ENCODE peak calls at places on chromosomes 4 and X, in six cellular contexts. I is CD4-positive, alpha-beta T cell; V is IMR-90; J is fibroblast of pulmonary artery; O is PC-3; Q is HFF-Myc. Y is an unnamed sample.

GRCh38 chr4:82739292-82740190 is 59.1 kb downstream of the SCD5 start:
- DNase-seq in I (peak), J (peak), V (peak), O (peak), Q (no peak), Y (no peak)

GRCh38 chrX:124347242-124347641 is 879 bp downstream of the SH2D1A start:
- DNase-seq in I (no peak), V (no peak), O (no peak), Q (no peak), J (no peak), Y (no peak)

GRCh38 chr4:100299019-100299418 is 108.8 kb upstream of the DDIT4L start:
- DNase-seq in Q (peak), O (peak), V (peak), I (no peak), J (peak), Y (peak)

GRCh38 chr4:70747874-70748273 is 26.1 kb downstream of the RUFY3 start:
- DNase-seq in Q (no peak), O (no peak), J (peak), I (no peak), V (peak), Y (no peak)

GRCh38 chr4:92433272-92433758 is 129.5 kb downstream of the GRID2 start:
- DNase-seq in O (no peak), V (no peak), Q (no peak), J (no peak), I (no peak), Y (no peak)

GRCh38 chrX:14777484-14777883 is 95.4 kb downstream of the FANCB start:
- DNase-seq in J (peak), V (peak), O (peak), Q (no peak), I (no peak), Y (no peak)

GRCh38 chr4:97646997-97647396 is 496.3 kb downstream of the STPG2 start:
- DNase-seq in V (no peak), Q (no peak), I (no peak), J (peak), O (peak), Y (no peak)

GRCh38 chrX:69305333-69306062 is 140.2 kb upstream of the PJA1 start:
- DNase-seq in Q (no peak), I (no peak), J (no peak), V (no peak), O (no peak), Y (no peak)

GRCh38 chr4:72208421-72209075 is 176.7 kb downstream of the NPFFR2 start:
- DNase-seq in I (no peak), O (peak), Q (no peak), V (no peak), J (peak), Y (no peak)

GRCh38 chr4:37960679-37961078 is 481 bp downstream of the PTTG2 start:
- DNase-seq in I (no peak), V (no peak), J (no peak), Q (no peak), O (no peak), Y (no peak)

GRCh38 chr4:76283900-76284299 is 22.6 kb upstream of the STBD1 start:
- DNase-seq in J (no peak), I (no peak), V (no peak), Q (no peak), O (peak), Y (no peak)

GRCh38 chr4:95129708-95130343 is 372.1 kb downstream of the BMPR1B start:
- DNase-seq in J (peak), V (peak), O (peak), Q (peak), I (no peak), Y (peak)

GRCh38 chr4:126137782-126138170 is 823.0 kb downstream of the FAT4 start:
- DNase-seq in O (no peak), Q (no peak), V (no peak), I (no peak), J (no peak), Y (no peak)

GRCh38 chrX:18889346-18889745 is 94.6 kb downstream of the PHKA2 start:
- DNase-seq in I (no peak), Q (no peak), J (no peak), O (no peak), V (no peak), Y (no peak)

GRCh38 chrX:129618997-129619396 is 35.8 kb downstream of the APLN start:
- DNase-seq in I (no peak), V (no peak), O (no peak), Q (no peak), J (no peak), Y (no peak)

GRCh38 chrX:38600089-38600755 is 38.9 kb downstream of the TSPAN7 start:
- DNase-seq in J (no peak), V (no peak), I (no peak), Q (no peak), O (no peak), Y (no peak)

GRCh38 chrX:150731795-150732194 is 38.6 kb downstream of the MTMR1 start:
- DNase-seq in I (no peak), J (peak), O (peak), V (peak), Q (peak), Y (peak)
- TF ChIP-seq CTCF in I (no peak), J (no peak), O (no peak), V (no peak), Q (no peak), Y (no peak)

DNA sequence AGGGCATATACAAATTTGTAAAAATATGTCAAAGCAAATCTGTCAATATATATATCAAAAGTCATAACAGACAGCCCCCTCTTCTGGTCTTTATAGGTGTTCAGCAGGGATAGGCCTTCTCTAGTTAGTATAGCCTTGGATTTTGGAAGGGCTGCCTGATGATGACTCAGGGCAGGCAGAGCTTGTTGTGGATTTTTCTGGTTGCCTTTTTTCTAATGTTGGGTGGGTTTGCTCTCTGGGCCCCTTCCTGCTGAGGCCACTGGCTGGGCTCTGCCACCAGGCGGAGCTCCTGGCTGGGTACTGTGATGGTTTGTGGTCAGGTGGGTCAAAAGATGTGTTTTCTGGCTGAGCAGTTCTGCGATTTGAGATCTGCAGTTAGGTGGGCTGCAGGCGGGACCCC is 294.2 kb downstream of the GRIA2 start:
- DNase-seq in O (peak), Q (no peak), I (no peak), V (no peak), J (no peak), Y (no peak)
- TF ChIP-seq CTCF in O (no peak), Q (peak), I (no peak), V (no peak), J (no peak), Y (no peak)

DNA sequence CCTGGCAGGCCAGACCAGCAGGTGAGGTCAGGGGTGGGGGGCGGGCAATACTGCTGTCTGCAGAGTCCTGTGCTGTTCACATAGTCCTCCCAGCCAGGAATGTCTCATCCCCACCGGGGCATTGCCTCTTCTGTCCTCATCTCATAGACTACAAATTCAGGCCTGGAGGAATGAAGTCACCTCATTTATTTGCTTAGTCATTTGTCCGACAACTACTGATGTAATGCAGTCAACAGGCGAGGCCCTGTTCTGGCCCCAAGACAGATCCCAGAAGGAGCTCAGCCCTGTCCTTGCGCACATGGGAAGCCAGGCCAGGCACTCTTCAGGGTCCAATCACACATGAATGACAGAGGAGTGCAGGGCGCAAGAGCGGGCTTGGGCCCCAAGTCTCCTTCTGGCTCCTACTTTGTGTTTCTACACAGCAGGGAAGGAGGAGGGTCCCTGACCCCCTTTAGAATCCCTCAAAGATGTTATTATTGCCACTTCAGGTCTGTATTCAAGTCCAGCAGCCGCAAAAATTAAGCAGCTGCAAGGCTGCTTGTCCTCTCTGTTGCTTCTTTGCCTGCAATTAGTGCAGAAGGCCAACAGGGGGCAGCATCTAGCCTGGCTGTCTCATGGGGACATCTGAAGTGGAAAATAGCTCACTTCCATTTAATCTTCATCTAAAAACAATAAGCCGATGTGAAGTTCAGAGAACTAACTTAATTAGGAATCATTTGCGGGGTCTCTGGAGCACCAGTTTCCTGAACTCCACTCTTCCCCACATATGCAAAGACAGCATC is 15.2 kb upstream of the HMX1 start:
- DNase-seq in Q (no peak), O (peak), J (no peak), V (no peak), I (no peak), Y (no peak)
- TF ChIP-seq CTCF in Q (peak), O (peak), J (peak), V (no peak), I (no peak), Y (no peak)

GRCh38 chr4:55002431-55002830 is 123.0 kb downstream of the KDR start:
- DNase-seq in I (no peak), J (no peak), V (no peak), O (peak), Q (no peak), Y (no peak)

GRCh38 chr4:55001538-55001937 is 123.9 kb downstream of the KDR start:
- DNase-seq in Q (no peak), I (no peak), V (no peak), J (no peak), O (peak), Y (no peak)

GRCh38 chr4:55004831-55005230 is 120.6 kb downstream of the KDR start:
- DNase-seq in Q (no peak), I (no peak), V (no peak), O (no peak), J (peak), Y (no peak)

GRCh38 chr4:54998991-54999390 is 126.4 kb downstream of the KDR start:
- DNase-seq in J (peak), O (peak), I (no peak), V (peak), Q (no peak), Y (peak)
- TF ChIP-seq CTCF in J (peak), O (peak), I (no peak), V (peak), Q (no peak), Y (no peak)

GRCh38 chr4:8023696-8024033 is 84.0 kb upstream of the AFAP1 start:
- DNase-seq in Q (no peak), I (no peak), V (no peak), O (no peak), J (no peak), Y (no peak)

GRCh38 chr4:8019396-8020365 is 80.0 kb upstream of the AFAP1 start:
- DNase-seq in O (peak), J (no peak), V (no peak), Q (no peak), I (no peak), Y (no peak)

GRCh38 chr4:8024073-8024786 is 84.6 kb upstream of the AFAP1 start:
- DNase-seq in V (no peak), I (no peak), J (no peak), O (no peak), Q (no peak), Y (no peak)

GRCh38 chr4:8022767-8023695 is 83.4 kb upstream of the AFAP1 start:
- DNase-seq in O (no peak), Q (no peak), V (no peak), I (no peak), J (no peak), Y (no peak)

GRCh38 chr4:8021796-8022195 is 82.1 kb upstream of the AFAP1 start:
- DNase-seq in I (no peak), J (no peak), O (peak), Q (no peak), V (no peak), Y (no peak)
- TF ChIP-seq CTCF in I (no peak), J (peak), O (peak), Q (peak), V (peak), Y (peak)

DNA sequence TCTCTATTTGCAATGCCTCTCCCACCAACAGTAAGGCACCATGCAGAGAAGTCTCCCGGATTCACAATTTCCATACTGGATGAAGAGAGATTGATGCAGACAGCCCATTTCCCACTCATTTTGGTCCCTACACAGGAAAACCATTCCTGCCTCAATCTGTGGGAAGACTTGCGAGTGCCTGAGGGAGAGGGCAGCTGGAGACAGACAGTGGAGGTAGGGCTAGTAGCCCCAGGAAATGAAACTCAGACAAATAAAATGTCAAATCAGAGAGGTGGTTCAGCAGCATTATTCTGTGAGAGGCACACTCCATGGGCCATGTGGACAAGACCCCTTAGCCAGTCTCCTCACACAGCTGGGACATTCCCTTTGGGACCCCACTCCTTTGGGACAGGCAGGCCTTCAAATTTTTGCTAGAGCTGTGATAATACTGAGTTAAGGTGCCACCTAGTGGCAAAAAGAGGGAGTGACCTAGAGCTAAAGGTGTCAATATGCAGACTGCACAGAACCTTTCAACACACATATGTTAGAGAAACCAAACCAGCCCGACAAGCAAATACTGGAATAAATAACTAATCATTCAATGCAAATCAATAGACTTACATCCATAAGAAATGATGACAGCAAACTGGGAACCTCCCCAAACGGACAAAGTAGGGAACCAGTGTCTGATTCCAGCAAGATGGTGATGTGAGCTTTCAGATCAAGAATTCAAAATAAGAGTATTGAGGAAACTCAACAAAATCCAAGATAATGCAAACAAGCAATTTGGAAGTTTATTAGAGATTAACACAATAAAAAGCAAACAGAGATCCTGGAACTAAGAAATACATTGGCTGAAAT is 1865.3 kb upstream of the AGA start:
- DNase-seq in Q (no peak), V (peak), I (no peak), O (peak), J (peak), Y (no peak)
- TF ChIP-seq CTCF in Q (peak), V (peak), I (peak), O (peak), J (peak), Y (peak)

GRCh38 chr4:9765091-9765490 is 16.3 kb upstream of the DRD5 start:
- DNase-seq in V (peak), I (no peak), Q (no peak), J (peak), O (peak), Y (no peak)
- TF ChIP-seq CTCF in V (peak), I (no peak), Q (peak), J (peak), O (peak), Y (no peak)